ENCODE peak calls at places on chromosomes 5 and 9, in five cellular contexts. One of them, this sample, is unnamed.

GRCh38 chr5:176547811-176548210 is 1.3 kb upstream of the CDHR2 start:
- DNase-seq in GM12878: no peak
- DNase-seq in IMR-90: no peak
- DNase-seq in K562: no peak
- DNase-seq in HepG2: peak
- DNase-seq in this sample: no peak

GRCh38 chr5:145855842-145856267 is 17.0 kb downstream of the GRXCR2 start:
- DNase-seq in HepG2: peak
- DNase-seq in GM12878: no peak
- DNase-seq in IMR-90: no peak
- DNase-seq in K562: no peak
- DNase-seq in this sample: no peak

GRCh38 chr5:25066239-25066638 is 421.5 kb upstream of the CDH10 start:
- DNase-seq in IMR-90: no peak
- DNase-seq in HepG2: no peak
- DNase-seq in GM12878: no peak
- DNase-seq in K562: no peak
- DNase-seq in this sample: no peak

GRCh38 chr5:1995491-1995890 is 112.8 kb upstream of the IRX4 start:
- DNase-seq in GM12878: no peak
- DNase-seq in IMR-90: no peak
- DNase-seq in HepG2: no peak
- DNase-seq in K562: no peak
- DNase-seq in this sample: no peak

GRCh38 chr9:103277240-103277639 is 282.1 kb downstream of the CYLC2 start:
- DNase-seq in K562: no peak
- DNase-seq in GM12878: no peak
- DNase-seq in HepG2: no peak
- DNase-seq in IMR-90: no peak
- DNase-seq in this sample: no peak

GRCh38 chr5:96408276-96408777 is 24.7 kb downstream of the PCSK1 start:
- DNase-seq in K562: no peak
- DNase-seq in IMR-90: peak
- DNase-seq in HepG2: no peak
- DNase-seq in GM12878: no peak
- DNase-seq in this sample: peak

GRCh38 chr5:126516133-126516532 is 78.9 kb downstream of the ALDH7A1 start:
- DNase-seq in IMR-90: peak
- DNase-seq in K562: no peak
- DNase-seq in GM12878: no peak
- DNase-seq in HepG2: no peak
- DNase-seq in this sample: no peak

GRCh38 chr9:19114680-19115270 is 12.1 kb upstream of the HAUS6 start:
- DNase-seq in K562: no peak
- DNase-seq in HepG2: no peak
- DNase-seq in IMR-90: peak
- DNase-seq in GM12878: no peak
- DNase-seq in this sample: no peak

GRCh38 chr5:78190402-78190801 is 104.1 kb downstream of the AP3B1 start:
- DNase-seq in K562: no peak
- DNase-seq in HepG2: no peak
- DNase-seq in GM12878: no peak
- DNase-seq in IMR-90: no peak
- DNase-seq in this sample: no peak

GRCh38 chr9:79812099-79812498 is 240.3 kb downstream of the TLE4 start:
- DNase-seq in K562: no peak
- DNase-seq in HepG2: no peak
- DNase-seq in GM12878: no peak
- DNase-seq in IMR-90: no peak
- DNase-seq in this sample: no peak

GRCh38 chr5:125198270-125198974 is 452.0 kb upstream of the ZNF608 start:
- DNase-seq in IMR-90: peak
- DNase-seq in HepG2: no peak
- DNase-seq in GM12878: no peak
- DNase-seq in K562: no peak
- DNase-seq in this sample: no peak

GRCh38 chr9:120578614-120579013 is 1.4 kb downstream of the CDK5RAP2 start:
- DNase-seq in K562: no peak
- DNase-seq in IMR-90: no peak
- DNase-seq in HepG2: no peak
- DNase-seq in GM12878: no peak
- DNase-seq in this sample: no peak

GRCh38 chr5:115209279-115209678 is 39.6 kb upstream of the TRIM36 start:
- DNase-seq in HepG2: no peak
- DNase-seq in IMR-90: peak
- DNase-seq in GM12878: peak
- DNase-seq in K562: no peak
- DNase-seq in this sample: no peak

DNA sequence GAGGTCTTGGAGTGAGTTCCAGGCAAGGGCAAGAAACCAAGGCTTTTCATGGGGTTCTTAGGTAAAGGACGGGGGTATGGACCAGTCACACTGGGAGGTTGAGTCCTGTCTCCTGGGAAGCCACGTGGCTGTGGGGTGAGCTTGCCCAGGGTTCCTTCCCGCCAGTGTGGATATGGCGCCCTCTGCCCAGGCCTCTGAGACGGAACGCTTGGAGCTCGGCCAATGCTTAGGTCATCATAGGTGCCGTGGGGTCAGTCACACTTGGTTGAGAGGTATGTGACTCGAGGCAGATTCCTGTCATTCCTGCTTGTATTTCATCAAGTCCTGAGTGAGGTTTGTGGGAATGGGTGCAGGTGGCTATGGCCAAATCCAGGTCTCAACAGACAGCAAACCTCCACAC is 46.2 kb downstream of the TENT4A start:
- DNase-seq in K562: peak
- DNase-seq in IMR-90: no peak
- DNase-seq in HepG2: peak
- DNase-seq in GM12878: no peak
- DNase-seq in this sample: peak
- TF ChIP-seq BHLHE40 in K562: no peak
- TF ChIP-seq BHLHE40 in IMR-90: no peak
- TF ChIP-seq BHLHE40 in HepG2: no peak
- TF ChIP-seq BHLHE40 in GM12878: no peak
- TF ChIP-seq BHLHE40 in this sample: no peak

DNA sequence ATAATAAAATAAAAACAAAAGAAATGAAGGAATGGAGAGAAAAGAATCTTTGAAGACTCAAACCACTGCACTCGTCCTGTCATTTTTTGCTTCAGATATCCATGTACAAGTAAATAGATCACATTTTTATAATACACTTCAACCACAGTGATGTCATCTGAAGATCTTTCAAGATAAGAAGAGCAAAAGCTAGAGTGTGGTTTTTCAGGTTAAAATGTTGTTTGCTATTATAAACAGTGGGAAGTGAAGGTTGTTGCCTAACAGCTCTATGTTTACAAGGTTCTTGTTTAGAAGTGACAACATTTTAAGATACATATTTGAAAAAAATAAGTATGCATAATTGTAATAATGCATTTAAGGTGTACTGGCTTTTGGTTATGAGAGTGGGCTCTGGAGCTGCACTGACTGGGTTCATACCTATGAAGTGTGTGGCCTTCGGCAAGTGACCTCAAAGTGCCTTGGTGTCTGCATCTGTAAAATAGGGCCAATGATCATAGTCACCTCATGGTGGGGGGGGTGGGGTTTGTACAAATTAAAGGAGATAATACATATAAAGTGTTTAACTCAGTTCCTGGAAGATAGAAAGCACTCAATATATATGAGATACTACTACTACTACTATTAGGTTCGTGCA is 45.5 kb upstream of the IL7R start:
- DNase-seq in GM12878: no peak
- DNase-seq in K562: no peak
- DNase-seq in HepG2: no peak
- DNase-seq in IMR-90: peak
- DNase-seq in this sample: no peak
- H3K4me2 ChIP-seq in GM12878: no peak
- H3K4me2 ChIP-seq in K562: no peak
- H3K4me2 ChIP-seq in HepG2: no peak
- H3K4me2 ChIP-seq in IMR-90: no peak
- H3K4me2 ChIP-seq in this sample: no peak

GRCh38 chr9:123513554-123513953 is 157.6 kb downstream of the CRB2 start:
- DNase-seq in GM12878: no peak
- DNase-seq in K562: no peak
- DNase-seq in IMR-90: no peak
- DNase-seq in HepG2: no peak
- DNase-seq in this sample: no peak

GRCh38 chr9:123509646-123510045 is 153.6 kb downstream of the CRB2 start:
- DNase-seq in HepG2: no peak
- DNase-seq in GM12878: no peak
- DNase-seq in K562: no peak
- DNase-seq in IMR-90: no peak
- DNase-seq in this sample: no peak

GRCh38 chr9:123511326-123511974 is 155.5 kb downstream of the CRB2 start:
- DNase-seq in K562: no peak
- DNase-seq in HepG2: no peak
- DNase-seq in IMR-90: no peak
- DNase-seq in GM12878: no peak
- DNase-seq in this sample: no peak

DNA sequence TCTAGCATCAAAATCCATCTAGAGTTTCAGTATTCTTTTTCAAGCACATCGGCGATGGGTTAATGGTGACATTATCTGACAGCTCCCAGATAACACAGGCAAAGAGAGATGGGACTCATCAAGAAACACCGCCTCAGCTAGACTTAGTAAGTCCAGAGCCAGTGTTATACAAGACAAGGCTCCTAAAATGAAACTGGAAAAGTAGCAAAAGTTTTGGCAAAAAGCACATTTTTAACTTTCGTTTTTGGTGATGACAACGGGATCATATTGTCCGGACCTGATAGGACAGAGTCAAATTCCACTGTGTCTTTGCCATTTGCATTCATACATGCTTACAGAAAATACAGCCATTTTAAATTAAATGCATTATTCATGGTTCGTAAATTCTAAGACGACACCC is 152.0 kb downstream of the CRB2 start:
- DNase-seq in K562: no peak
- DNase-seq in IMR-90: peak
- DNase-seq in GM12878: no peak
- DNase-seq in HepG2: no peak
- DNase-seq in this sample: no peak
- H3K4me3 ChIP-seq in K562: no peak
- H3K4me3 ChIP-seq in IMR-90: peak
- H3K4me3 ChIP-seq in GM12878: no peak
- H3K4me3 ChIP-seq in HepG2: no peak
- H3K4me3 ChIP-seq in this sample: no peak

GRCh38 chr9:27047126-27047525 is 41.7 kb upstream of the LRRC19 start:
- DNase-seq in HepG2: no peak
- DNase-seq in GM12878: no peak
- DNase-seq in IMR-90: no peak
- DNase-seq in K562: no peak
- DNase-seq in this sample: no peak
- TF ChIP-seq BHLHE40 in HepG2: no peak
- TF ChIP-seq BHLHE40 in GM12878: no peak
- TF ChIP-seq BHLHE40 in IMR-90: no peak
- TF ChIP-seq BHLHE40 in K562: no peak
- TF ChIP-seq BHLHE40 in this sample: no peak

GRCh38 chr5:68027519-68027918 is 188.0 kb upstream of the PIK3R1 start:
- DNase-seq in IMR-90: peak
- DNase-seq in K562: no peak
- DNase-seq in HepG2: no peak
- DNase-seq in GM12878: no peak
- DNase-seq in this sample: no peak
- H3K4me2 ChIP-seq in IMR-90: peak
- H3K4me2 ChIP-seq in K562: no peak
- H3K4me2 ChIP-seq in HepG2: no peak
- H3K4me2 ChIP-seq in GM12878: no peak
- H3K4me2 ChIP-seq in this sample: no peak

GRCh38 chr5:172769598-172770373 is 1.2 kb downstream of the DUSP1 start:
- DNase-seq in K562: no peak
- DNase-seq in IMR-90: peak
- DNase-seq in HepG2: no peak
- DNase-seq in GM12878: no peak
- DNase-seq in this sample: peak

GRCh38 chr5:172768098-172768572 is 2.9 kb downstream of the DUSP1 start:
- DNase-seq in IMR-90: no peak
- DNase-seq in GM12878: no peak
- DNase-seq in HepG2: no peak
- DNase-seq in K562: no peak
- DNase-seq in this sample: no peak

GRCh38 chr5:172769324-172769597 is 1.7 kb downstream of the DUSP1 start:
- DNase-seq in IMR-90: no peak
- DNase-seq in HepG2: no peak
- DNase-seq in GM12878: no peak
- DNase-seq in K562: no peak
- DNase-seq in this sample: no peak

GRCh38 chr5:172770374-172770674 is 671 bp downstream of the DUSP1 start:
- DNase-seq in GM12878: no peak
- DNase-seq in K562: no peak
- DNase-seq in HepG2: no peak
- DNase-seq in IMR-90: no peak
- DNase-seq in this sample: no peak

GRCh38 chr5:172768573-172769323 is 2.2 kb downstream of the DUSP1 start:
- DNase-seq in IMR-90: peak
- DNase-seq in HepG2: no peak
- DNase-seq in GM12878: no peak
- DNase-seq in K562: no peak
- DNase-seq in this sample: no peak
- H3K4me3 ChIP-seq in IMR-90: peak
- H3K4me3 ChIP-seq in HepG2: peak
- H3K4me3 ChIP-seq in GM12878: no peak
- H3K4me3 ChIP-seq in K562: peak
- H3K4me3 ChIP-seq in this sample: peak